ENCODE peak calls at places on chromosome 4, in six cellular contexts. One of them, this sample, is unnamed.

GRCh38 chr4:104015680-104016079 is 295.9 kb upstream of the TACR3 start:
- DNase-seq in astrocyte of the cerebellum: no peak
- DNase-seq in CD8-positive, alpha-beta T cell: no peak
- DNase-seq in AML-193: peak; percentile 25
- DNase-seq in T1000: no peak
- DNase-seq in HCEC 1CT: peak; percentile 10
- DNase-seq in this sample: no peak

GRCh38 chr4:117334451-117335188 is 249.2 kb upstream of the TRAM1L1 start:
- DNase-seq in astrocyte of the cerebellum: no peak
- DNase-seq in CD8-positive, alpha-beta T cell: no peak
- DNase-seq in AML-193: no peak
- DNase-seq in T1000: no peak
- DNase-seq in HCEC 1CT: no peak
- DNase-seq in this sample: no peak

GRCh38 chr4:152968806-152969394 is 32.8 kb downstream of the FHDC1 start:
- DNase-seq in astrocyte of the cerebellum: no peak
- DNase-seq in CD8-positive, alpha-beta T cell: no peak
- DNase-seq in AML-193: no peak
- DNase-seq in T1000: no peak
- DNase-seq in HCEC 1CT: peak; percentile 18
- DNase-seq in this sample: no peak

GRCh38 chr4:156052116-156052515 is 98.5 kb upstream of the CTSO start:
- DNase-seq in astrocyte of the cerebellum: no peak
- DNase-seq in CD8-positive, alpha-beta T cell: no peak
- DNase-seq in AML-193: no peak
- DNase-seq in T1000: no peak
- DNase-seq in HCEC 1CT: no peak
- DNase-seq in this sample: no peak

GRCh38 chr4:158384407-158384806 is 137.3 kb upstream of the RXFP1 start:
- DNase-seq in astrocyte of the cerebellum: no peak
- DNase-seq in CD8-positive, alpha-beta T cell: no peak
- DNase-seq in AML-193: no peak
- DNase-seq in T1000: no peak
- DNase-seq in HCEC 1CT: no peak
- DNase-seq in this sample: no peak

GRCh38 chr4:147539959-147540358 is 59.1 kb downstream of the EDNRA start:
- DNase-seq in astrocyte of the cerebellum: no peak
- DNase-seq in CD8-positive, alpha-beta T cell: no peak
- DNase-seq in AML-193: no peak
- DNase-seq in T1000: no peak
- DNase-seq in HCEC 1CT: no peak
- DNase-seq in this sample: no peak

GRCh38 chr4:147599764-147600163 is 17.4 kb upstream of the TMEM184C start:
- DNase-seq in astrocyte of the cerebellum: no peak
- DNase-seq in CD8-positive, alpha-beta T cell: no peak
- DNase-seq in AML-193: no peak
- DNase-seq in T1000: no peak
- DNase-seq in HCEC 1CT: peak; percentile 32
- DNase-seq in this sample: no peak

GRCh38 chr4:13371050-13371449 is 113.1 kb downstream of the RAB28 start:
- DNase-seq in astrocyte of the cerebellum: no peak
- DNase-seq in CD8-positive, alpha-beta T cell: no peak
- DNase-seq in AML-193: no peak
- DNase-seq in T1000: no peak
- DNase-seq in HCEC 1CT: no peak
- DNase-seq in this sample: no peak

GRCh38 chr4:37780444-37781133 is 45.9 kb upstream of the PGM2 start:
- DNase-seq in astrocyte of the cerebellum: no peak
- DNase-seq in CD8-positive, alpha-beta T cell: peak; percentile 36
- DNase-seq in AML-193: peak; percentile 74
- DNase-seq in T1000: no peak
- DNase-seq in HCEC 1CT: no peak
- DNase-seq in this sample: no peak

GRCh38 chr4:14856076-14856926 is 146.0 kb upstream of the CPEB2 start:
- DNase-seq in astrocyte of the cerebellum: peak; percentile 93
- DNase-seq in CD8-positive, alpha-beta T cell: no peak
- DNase-seq in AML-193: peak; percentile 59
- DNase-seq in T1000: peak; percentile 93
- DNase-seq in HCEC 1CT: peak; percentile 97
- DNase-seq in this sample: no peak

GRCh38 chr4:22385615-22386014 is 130.3 kb downstream of the ADGRA3 start:
- DNase-seq in astrocyte of the cerebellum: no peak
- DNase-seq in CD8-positive, alpha-beta T cell: no peak
- DNase-seq in AML-193: no peak
- DNase-seq in T1000: no peak
- DNase-seq in HCEC 1CT: peak; percentile 80
- DNase-seq in this sample: no peak

GRCh38 chr4:159944477-159944876 is 841.6 kb downstream of the RAPGEF2 start:
- DNase-seq in astrocyte of the cerebellum: no peak
- DNase-seq in CD8-positive, alpha-beta T cell: no peak
- DNase-seq in AML-193: no peak
- DNase-seq in T1000: no peak
- DNase-seq in HCEC 1CT: no peak
- DNase-seq in this sample: no peak

GRCh38 chr4:45147866-45148265 is 421.5 kb upstream of the GNPDA2 start:
- DNase-seq in astrocyte of the cerebellum: peak; percentile 46
- DNase-seq in CD8-positive, alpha-beta T cell: no peak
- DNase-seq in AML-193: no peak
- DNase-seq in T1000: no peak
- DNase-seq in HCEC 1CT: no peak
- DNase-seq in this sample: no peak

GRCh38 chr4:56466910-56467283 is 520 bp upstream of the SRP72 start:
- DNase-seq in astrocyte of the cerebellum: no peak
- DNase-seq in CD8-positive, alpha-beta T cell: no peak
- DNase-seq in AML-193: no peak
- DNase-seq in T1000: no peak
- DNase-seq in HCEC 1CT: no peak
- DNase-seq in this sample: no peak

GRCh38 chr4:1255151-1255550 is 6.2 kb upstream of the CTBP1 start:
- DNase-seq in astrocyte of the cerebellum: no peak
- DNase-seq in CD8-positive, alpha-beta T cell: no peak
- DNase-seq in AML-193: no peak
- DNase-seq in T1000: no peak
- DNase-seq in HCEC 1CT: peak; percentile 10
- DNase-seq in this sample: no peak

GRCh38 chr4:155342142-155342541 is 34.6 kb downstream of the MAP9 start:
- DNase-seq in astrocyte of the cerebellum: no peak
- DNase-seq in CD8-positive, alpha-beta T cell: no peak
- DNase-seq in AML-193: no peak
- DNase-seq in T1000: no peak
- DNase-seq in HCEC 1CT: peak; percentile 36
- DNase-seq in this sample: no peak

GRCh38 chr4:72397314-72397713 is 171.7 kb downstream of the ADAMTS3 start:
- DNase-seq in astrocyte of the cerebellum: no peak
- DNase-seq in CD8-positive, alpha-beta T cell: no peak
- DNase-seq in AML-193: no peak
- DNase-seq in T1000: no peak
- DNase-seq in HCEC 1CT: no peak
- DNase-seq in this sample: no peak

GRCh38 chr4:152485726-152486276 is 50.1 kb downstream of the FBXW7 start:
- DNase-seq in astrocyte of the cerebellum: peak; percentile 79
- DNase-seq in CD8-positive, alpha-beta T cell: no peak
- DNase-seq in AML-193: no peak
- DNase-seq in T1000: no peak
- DNase-seq in HCEC 1CT: peak; percentile 56
- DNase-seq in this sample: no peak

GRCh38 chr4:47451657-47452056 is 11.8 kb downstream of the COMMD8 start:
- DNase-seq in astrocyte of the cerebellum: no peak
- DNase-seq in CD8-positive, alpha-beta T cell: no peak
- DNase-seq in AML-193: no peak
- DNase-seq in T1000: no peak
- DNase-seq in HCEC 1CT: no peak
- DNase-seq in this sample: no peak

GRCh38 chr4:176002007-176002623 is 63.5 kb upstream of the WDR17 start:
- DNase-seq in astrocyte of the cerebellum: no peak
- DNase-seq in CD8-positive, alpha-beta T cell: no peak
- DNase-seq in AML-193: no peak
- DNase-seq in T1000: no peak
- DNase-seq in HCEC 1CT: no peak
- DNase-seq in this sample: peak; percentile 40

GRCh38 chr4:73446336-73446938 is 10.4 kb downstream of the AFP start:
- DNase-seq in astrocyte of the cerebellum: peak; percentile 32
- DNase-seq in CD8-positive, alpha-beta T cell: no peak
- DNase-seq in AML-193: peak; percentile 57
- DNase-seq in T1000: no peak
- DNase-seq in HCEC 1CT: peak; percentile 43
- DNase-seq in this sample: no peak

GRCh38 chr4:178293601-178294000 is 851.4 kb upstream of the AGA start:
- DNase-seq in astrocyte of the cerebellum: no peak
- DNase-seq in CD8-positive, alpha-beta T cell: no peak
- DNase-seq in AML-193: no peak
- DNase-seq in T1000: no peak
- DNase-seq in HCEC 1CT: no peak
- DNase-seq in this sample: no peak

GRCh38 chr4:79209822-79210635 is 115.8 kb downstream of the NAA11 start:
- DNase-seq in astrocyte of the cerebellum: no peak
- DNase-seq in CD8-positive, alpha-beta T cell: no peak
- DNase-seq in AML-193: no peak
- DNase-seq in T1000: no peak
- DNase-seq in HCEC 1CT: no peak
- DNase-seq in this sample: no peak

GRCh38 chr4:80486603-80487002 is 151.1 kb downstream of the CFAP299 start:
- DNase-seq in astrocyte of the cerebellum: no peak
- DNase-seq in CD8-positive, alpha-beta T cell: no peak
- DNase-seq in AML-193: no peak
- DNase-seq in T1000: no peak
- DNase-seq in HCEC 1CT: no peak
- DNase-seq in this sample: no peak

GRCh38 chr4:5827108-5828004 is 65.5 kb downstream of the CRMP1 start:
- DNase-seq in astrocyte of the cerebellum: no peak
- DNase-seq in CD8-positive, alpha-beta T cell: no peak
- DNase-seq in AML-193: no peak
- DNase-seq in T1000: no peak
- DNase-seq in HCEC 1CT: peak; percentile 18
- DNase-seq in this sample: peak; percentile 47

This sample was measured in right lobe of liver.